ENCODE peak calls at places on chromosomes 16 and 17, in eight cellular contexts. E is prostate gland, F is SK-N-SH, A is spleen, B is breast epithelium, S is endothelial cell of umbilical vein, G is stomach, T is HCT116. O is an unnamed sample.

GRCh38 chr16:22938647-22939046 is 124.7 kb downstream of the HS3ST2 start:
- DNase-seq in E (no peak), F (no peak), A (no peak), B (no peak), S (no peak), G (no peak), T (no peak), O (no peak)

GRCh38 chr17:74786411-74787097 is 10.4 kb upstream of the NAT9 start:
- DNase-seq in E (no peak), F (no peak), A (no peak), B (no peak), S (no peak), G (no peak), T (no peak), O (no peak)

GRCh38 chr17:14755002-14755401 is 454.1 kb downstream of the HS3ST3B1 start:
- DNase-seq in E (no peak), F (no peak), A (no peak), B (no peak), S (no peak), G (no peak), T (no peak), O (no peak)

GRCh38 chr17:66032082-66032712 is 159.7 kb downstream of the CEP112 start:
- DNase-seq in E (no peak), F (no peak), A (no peak), B (no peak), S (no peak), G (no peak), T (no peak), O (no peak)

GRCh38 chr16:72886366-72886974 is 161.5 kb downstream of the ZFHX3 start:
- DNase-seq in E (no peak), F (no peak), A (no peak), B (no peak), S (no peak), G (no peak), T (no peak), O (no peak)

GRCh38 chr16:67311607-67312449 is 14.7 kb downstream of the KCTD19 start:
- DNase-seq in E (no peak), F (peak; percentile 21), A (no peak), B (no peak), S (peak; percentile 92), G (no peak), T (peak; percentile 70), O (no peak)

GRCh38 chr17:5892897-5893656 is 177.1 kb upstream of the WSCD1 start:
- DNase-seq in E (no peak), F (no peak), A (no peak), B (no peak), S (no peak), G (no peak), T (no peak), O (no peak)

GRCh38 chr17:49676276-49676868 is 1.5 kb downstream of the SPOP start:
- DNase-seq in E (no peak), F (no peak), A (no peak), B (no peak), S (peak; percentile 40), G (no peak), T (no peak), O (no peak)

GRCh38 chr17:82442643-82443464 is 7.7 kb downstream of the CYBC1 start:
- DNase-seq in E (no peak), F (no peak), A (no peak), B (no peak), S (no peak), G (no peak), T (no peak), O (no peak)

GRCh38 chr16:3106205-3106928 is 6.0 kb upstream of the ZNF205 start:
- DNase-seq in E (peak; percentile 93), F (peak; percentile 99), A (peak; percentile 96), B (peak; percentile 92), S (peak; percentile 76), G (peak; percentile 95), T (peak; percentile 84), O (peak; percentile 96)

GRCh38 chr16:22813223-22813945 is 578 bp upstream of the HS3ST2 start:
- DNase-seq in E (peak; percentile 29), F (peak; percentile 84), A (no peak), B (no peak), S (peak; percentile 46), G (peak; percentile 32), T (no peak), O (peak; percentile 67)

GRCh38 chr17:30969989-30970680 is 704 bp upstream of the RNF135 start:
- DNase-seq in E (peak; percentile 59), F (no peak), A (no peak), B (no peak), S (no peak), G (peak; percentile 26), T (no peak), O (no peak)

GRCh38 chr17:27558341-27558740 is 72.6 kb upstream of the LGALS9 start:
- DNase-seq in E (no peak), F (no peak), A (peak; percentile 54), B (no peak), S (no peak), G (no peak), T (no peak), O (no peak)

GRCh38 chr17:8153550-8153956 is 1.3 kb upstream of the PER1 start:
- DNase-seq in E (no peak), F (no peak), A (no peak), B (peak; percentile 79), S (peak; percentile 95), G (peak; percentile 73), T (no peak), O (peak; percentile 94)

GRCh38 chr16:56912746-56913703 is 18.9 kb upstream of the HERPUD1 start:
- DNase-seq in E (no peak), F (no peak), A (no peak), B (no peak), S (no peak), G (no peak), T (no peak), O (peak; percentile 62)

GRCh38 chr16:66236301-66236700 is 130.2 kb upstream of the CDH5 start:
- DNase-seq in E (no peak), F (no peak), A (no peak), B (no peak), S (no peak), G (no peak), T (no peak), O (peak; percentile 54)

GRCh38 chr17:28811594-28812135 is 30.9 kb downstream of the FAM222B start:
- DNase-seq in E (peak; percentile 7), F (peak; percentile 15), A (no peak), B (no peak), S (peak; percentile 74), G (no peak), T (peak; percentile 15), O (peak; percentile 17)

GRCh38 chr17:65198653-65199382 is 61.6 kb downstream of the RGS9 start:
- DNase-seq in E (peak; percentile 6), F (peak; percentile 90), A (no peak), B (peak; percentile 30), S (peak; percentile 67), G (no peak), T (peak; percentile 62), O (no peak)

GRCh38 chr17:703081-703875 is 11.4 kb downstream of the VPS53 start:
- DNase-seq in E (no peak), F (no peak), A (no peak), B (no peak), S (no peak), G (no peak), T (no peak), O (no peak)

GRCh38 chr17:704111-704864 is 10.4 kb downstream of the VPS53 start:
- DNase-seq in E (no peak), F (no peak), A (no peak), B (no peak), S (no peak), G (no peak), T (no peak), O (no peak)

GRCh38 chr17:697682-698081 is 17.0 kb downstream of the VPS53 start:
- DNase-seq in E (no peak), F (peak; percentile 68), A (no peak), B (no peak), S (no peak), G (no peak), T (no peak), O (no peak)

GRCh38 chr17:699350-699749 is 15.3 kb downstream of the VPS53 start:
- DNase-seq in E (peak; percentile 43), F (no peak), A (no peak), B (no peak), S (peak; percentile 43), G (peak; percentile 51), T (no peak), O (no peak)

DNA sequence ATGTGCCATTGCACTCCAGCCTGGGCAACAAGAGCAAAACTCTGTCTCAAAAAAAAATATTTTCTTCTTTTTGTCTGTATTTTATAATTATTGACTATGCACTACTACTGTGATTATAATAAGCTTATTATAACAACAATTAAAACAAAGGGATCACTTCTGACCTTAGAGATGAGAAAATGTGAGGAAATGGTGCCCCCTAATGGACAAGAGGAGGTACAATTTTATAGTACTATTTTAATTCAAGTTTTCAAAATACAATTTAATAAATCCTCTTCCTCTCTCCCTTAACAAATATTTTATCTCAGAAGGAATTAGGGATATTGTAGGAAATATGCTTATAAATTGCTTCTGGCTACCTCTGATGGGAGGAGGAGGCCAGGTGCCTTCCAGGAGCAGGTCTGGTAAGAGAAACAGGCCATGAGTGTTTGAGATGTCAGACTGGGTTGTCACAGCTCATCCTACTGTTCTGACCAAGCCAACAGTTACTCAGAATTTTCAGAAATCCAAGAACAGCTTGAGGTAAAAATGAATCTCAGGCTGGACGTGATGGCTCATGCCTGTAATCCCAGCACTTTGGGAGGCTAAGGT is 14.0 kb downstream of the VPS53 start:
- DNase-seq in E (no peak), F (peak; percentile 58), A (no peak), B (no peak), S (peak; percentile 40), G (no peak), T (peak; percentile 21), O (no peak)
- H3K4me1 ChIP-seq in E (no peaks in the 10 kb centered on the region), F (peaks cover 4% of the 10 kb centered on the region), A (peaks cover 41% of the 10 kb centered on the region), B (no peaks in the 10 kb centered on the region), S (peaks cover 13% of the 10 kb centered on the region), G (peaks cover 5% of the 10 kb centered on the region), T (no peaks in the 10 kb centered on the region), O (no peaks in the 10 kb centered on the region)

GRCh38 chr16:50570808-50571598 is 22.8 kb downstream of the NKD1 start:
- DNase-seq in E (no peak), F (no peak), A (peak; percentile 40), B (no peak), S (no peak), G (no peak), T (no peak), O (no peak)
- TF ChIP-seq POLR2AphosphoS5 in E (no peak), F (no peak), A (no peak), B (no peak), S (no peak), G (no peak), T (no peak), O (no peak)

GRCh38 chr17:10631701-10632100 is 25.4 kb downstream of the MYH3 start:
- DNase-seq in E (no peak), F (no peak), A (peak; percentile 64), B (no peak), S (no peak), G (no peak), T (no peak), O (no peak)
- H3K27me3 ChIP-seq in E (no peaks in the 10 kb centered on the region), F (no peaks in the 10 kb centered on the region), A (no peaks in the 10 kb centered on the region), B (no peaks in the 10 kb centered on the region), S (no peaks in the 10 kb centered on the region), G (no peaks in the 10 kb centered on the region), T (no peaks in the 10 kb centered on the region), O (no peaks in the 10 kb centered on the region)

DNA sequence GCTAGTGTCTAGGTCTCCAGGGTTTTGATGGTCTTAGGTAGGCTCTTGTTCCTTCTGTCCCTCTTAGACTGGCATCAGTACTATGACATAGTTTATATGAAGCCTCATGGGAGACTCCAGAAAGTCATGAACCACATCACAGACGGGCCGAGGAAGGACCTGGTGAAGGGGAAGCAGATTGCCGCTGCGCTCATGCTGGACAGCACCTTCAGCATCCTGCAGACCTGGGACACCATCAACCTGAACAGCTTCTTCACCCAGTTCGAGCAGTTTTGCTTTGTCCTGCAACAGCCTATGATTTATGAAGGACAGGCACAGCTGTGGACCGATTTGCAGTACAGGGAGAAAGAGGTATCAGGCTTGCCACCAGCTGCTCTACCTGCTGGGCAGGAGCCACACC is 34.0 kb downstream of the RNF213 start:
- DNase-seq in E (no peak), F (no peak), A (no peak), B (no peak), S (no peak), G (no peak), T (no peak), O (no peak)
- H3K4me1 ChIP-seq in E (no peaks in the 10 kb centered on the region), F (no peaks in the 10 kb centered on the region), A (peaks cover 2% of the 10 kb centered on the region), B (no peaks in the 10 kb centered on the region), S (no peaks in the 10 kb centered on the region), G (no peaks in the 10 kb centered on the region), T (no peaks in the 10 kb centered on the region), O (no peaks in the 10 kb centered on the region)